ENCODE peak calls at places on chromosomes 1 and 21, in seven cellular contexts. K is naive thymus-derived CD8-positive, alpha-beta T cell; V is RPMI7951; E is M059J; F is skeletal muscle cell; U is retina; N is HEK293T. B is an unnamed sample.

GRCh38 chr1:47449702-47450552 is 12.1 kb downstream of the FOXD2 start:
- DNase-seq in F (no peak), E (no peak), N (peak), U (peak), K (no peak), V (no peak), B (no peak)

GRCh38 chr1:203626910-203627246 is 246 bp downstream of the ATP2B4 start:
- DNase-seq in U (no peak), V (no peak), K (no peak), E (no peak), F (no peak), N (no peak), B (no peak)

GRCh38 chr1:161072751-161073449 is 3.2 kb upstream of the ARHGAP30 start:
- DNase-seq in N (no peak), V (no peak), E (no peak), K (no peak), F (no peak), U (no peak), B (no peak)

GRCh38 chr1:2539312-2539907 is 9.3 kb upstream of the HES5 start:
- DNase-seq in K (no peak), E (no peak), F (no peak), U (peak), V (no peak), N (peak), B (no peak)

GRCh38 chr1:218402771-218403110 is 57.6 kb downstream of the TGFB2 start:
- DNase-seq in K (no peak), F (no peak), V (peak), E (no peak), U (no peak), N (no peak), B (no peak)

GRCh38 chr1:108561145-108561458 is 1.2 kb downstream of the EEIG2 start:
- DNase-seq in F (no peak), K (no peak), V (no peak), U (no peak), E (no peak), N (no peak), B (no peak)

GRCh38 chr21:41571938-41572510 is 64.1 kb upstream of the TMPRSS2 start:
- DNase-seq in F (no peak), E (no peak), N (no peak), U (no peak), V (no peak), K (no peak), B (no peak)

GRCh38 chr21:41112740-41113692 is 54.9 kb upstream of the BACE2 start:
- DNase-seq in E (peak), N (no peak), U (peak), F (peak), V (peak), K (no peak), B (no peak)

GRCh38 chr1:234629026-234629425 is 19.0 kb upstream of the IRF2BP2 start:
- DNase-seq in F (no peak), K (no peak), N (no peak), U (no peak), V (no peak), E (no peak), B (no peak)

GRCh38 chr21:29250642-29251041 is 48.1 kb upstream of the BACH1 start:
- DNase-seq in F (no peak), N (no peak), U (no peak), E (no peak), V (no peak), K (no peak), B (no peak)

GRCh38 chr1:27406354-27406665 is 13.9 kb downstream of the GPR3 start:
- DNase-seq in E (no peak), N (no peak), K (no peak), F (no peak), U (no peak), V (no peak), B (no peak)

GRCh38 chr21:35520869-35521268 is 471.8 kb upstream of the RUNX1 start:
- DNase-seq in N (no peak), F (no peak), E (no peak), U (no peak), V (no peak), K (no peak), B (no peak)

GRCh38 chr1:166900987-166901386 is 24.9 kb upstream of the TADA1 start:
- DNase-seq in F (no peak), E (no peak), V (peak), U (no peak), N (no peak), K (no peak), B (no peak)

GRCh38 chr1:158145173-158145719 is 35.4 kb upstream of the CD1D start:
- DNase-seq in F (peak), U (no peak), K (no peak), E (peak), V (peak), N (no peak), B (no peak)

GRCh38 chr1:110206261-110206660 is 3.9 kb upstream of the KCNC4 start:
- DNase-seq in U (no peak), K (no peak), F (no peak), E (no peak), V (no peak), N (no peak), B (no peak)

GRCh38 chr1:212364985-212365384 is 49.7 kb downstream of the PACC1 start:
- DNase-seq in N (no peak), V (no peak), K (no peak), U (no peak), F (no peak), E (no peak), B (no peak)

GRCh38 chr1:152774875-152775274 is at the start of gene LCE1F:
- DNase-seq in K (no peak), N (no peak), E (no peak), F (no peak), V (no peak), U (no peak), B (no peak)

GRCh38 chr1:224732367-224733006 is 116.4 kb downstream of the CNIH3 start:
- DNase-seq in U (no peak), F (no peak), N (no peak), V (no peak), E (peak), K (no peak), B (no peak)

GRCh38 chr1:58358311-58358710 is 188.2 kb downstream of the OMA1 start:
- DNase-seq in E (peak), K (no peak), U (peak), F (peak), N (no peak), V (peak), B (no peak)

GRCh38 chr1:7478797-7479499 is 292.1 kb upstream of the VAMP3 start:
- DNase-seq in E (no peak), K (no peak), V (peak), F (peak), N (no peak), U (no peak), B (no peak)

GRCh38 chr1:19137158-19137557 is 72.9 kb downstream of the UBR4 start:
- DNase-seq in U (no peak), V (no peak), F (no peak), N (no peak), K (no peak), E (no peak), B (no peak)

GRCh38 chr1:6350416-6351088 is 43.0 kb downstream of the ACOT7 start:
- DNase-seq in K (no peak), N (no peak), E (peak), U (no peak), F (no peak), V (no peak), B (no peak)

GRCh38 chr21:28754127-28754611 is 238.5 kb downstream of the LTN1 start:
- DNase-seq in U (no peak), N (no peak), F (peak), V (no peak), E (peak), K (no peak), B (no peak)

GRCh38 chr1:178541829-178542553 is 29.1 kb downstream of the TEX35 start:
- DNase-seq in K (no peak), U (no peak), N (peak), V (no peak), E (no peak), F (no peak), B (peak)

GRCh38 chr1:153613406-153613805 is 469 bp upstream of the S100A16 start:
- DNase-seq in F (no peak), N (no peak), E (no peak), K (no peak), V (no peak), U (no peak), B (no peak)

GRCh38 chr1:40338745-40339419 is 21.8 kb upstream of the COL9A2 start:
- DNase-seq in F (peak), V (peak), N (peak), U (peak), K (peak), E (peak), B (peak)

GRCh38 chr1:152009691-152010090 is 16.0 kb upstream of the S100A10 start:
- DNase-seq in N (no peak), K (no peak), V (no peak), U (no peak), F (no peak), E (no peak), B (no peak)

GRCh38 chr1:147897789-147898188 is 4.8 kb upstream of the GJA8 start:
- DNase-seq in F (no peak), N (no peak), E (no peak), V (no peak), K (no peak), U (no peak), B (no peak)

GRCh38 chr1:145871994-145872411 is 13.1 kb upstream of the PIAS3 start:
- DNase-seq in N (no peak), E (peak), F (no peak), V (no peak), U (peak), K (no peak), B (peak)

GRCh38 chr1:225470691-225471452 is 43.0 kb upstream of the LBR start:
- DNase-seq in N (no peak), K (no peak), V (no peak), F (no peak), U (no peak), E (no peak), B (no peak)

GRCh38 chr1:220803401-220804201 is 16.9 kb downstream of the MTARC1 start:
- DNase-seq in N (peak), F (no peak), E (peak), K (no peak), V (peak), U (peak), B (no peak)

B was measured in effector CD4-positive, alpha-beta T cell.